ENCODE peak calls at places on chromosomes 1 and 21, in four cellular contexts. M is lower lobe of right lung, I is IMR-90, A is lung. W is an unnamed sample.

GRCh38 chr21:38712076-38712475 is 93.7 kb upstream of the ETS2 start:
- DNase-seq in M (no peak), I (peak; percentile 27), A (no peak), W (peak; percentile 64)

GRCh38 chr21:41207401-41208388 is 39.7 kb downstream of the BACE2 start:
- DNase-seq in M (no peak), I (peak; percentile 86), A (peak; percentile 45), W (peak; percentile 69)

GRCh38 chr21:29490016-29490415 is 191.3 kb downstream of the BACH1 start:
- DNase-seq in M (no peak), I (peak; percentile 62), A (no peak), W (peak; percentile 86)

GRCh38 chr1:208115924-208116614 is 128.1 kb downstream of the PLXNA2 start:
- DNase-seq in M (no peak), I (no peak), A (no peak), W (peak; percentile 23)

GRCh38 chr21:43611598-43612369 is 47.5 kb downstream of the HSF2BP start:
- DNase-seq in M (peak; percentile 71), I (peak; percentile 95), A (peak; percentile 54), W (peak; percentile 89)

GRCh38 chr1:17233675-17234074 is 15.2 kb upstream of the PADI3 start:
- DNase-seq in M (peak; percentile 79), I (peak; percentile 94), A (peak; percentile 38), W (peak; percentile 63)

GRCh38 chr1:157411769-157412168 is 140.5 kb downstream of the FCRL5 start:
- DNase-seq in M (no peak), I (no peak), A (no peak), W (no peak)

GRCh38 chr1:171286032-171286705 is 27.8 kb upstream of the FMO4 start:
- DNase-seq in M (no peak), I (peak; percentile 2), A (no peak), W (peak; percentile 29)

GRCh38 chr1:85361106-85361505 is 84.7 kb upstream of the BCL10 start:
- DNase-seq in M (no peak), I (peak; percentile 87), A (no peak), W (peak; percentile 42)

GRCh38 chr1:161367684-161368398 is at the start of gene CFAP126:
- DNase-seq in M (peak; percentile 75), I (peak; percentile 70), A (peak; percentile 64), W (peak; percentile 95)

GRCh38 chr1:150563340-150564038 is 14.3 kb downstream of the ADAMTSL4 start:
- DNase-seq in M (peak; percentile 82), I (peak; percentile 43), A (peak; percentile 85), W (peak; percentile 51)

GRCh38 chr21:39088831-39089380 is 94.3 kb downstream of the PSMG1 start:
- DNase-seq in M (no peak), I (peak; percentile 82), A (no peak), W (peak; percentile 62)

GRCh38 chr1:235998812-235999211 is 66.1 kb downstream of the NID1 start:
- DNase-seq in M (no peak), I (no peak), A (no peak), W (peak; percentile 36)

GRCh38 chr1:172948457-172948856 is 102.3 kb downstream of the TNFSF18 start:
- DNase-seq in M (no peak), I (peak; percentile 96), A (no peak), W (peak; percentile 68)

GRCh38 chr1:173134029-173134428 is 73.1 kb downstream of the TNFSF4 start:
- DNase-seq in M (no peak), I (peak; percentile 87), A (no peak), W (peak; percentile 74)

GRCh38 chr1:38005195-38006007 is at the start of gene FHL3:
- DNase-seq in M (peak; percentile 74), I (peak; percentile 33), A (peak; percentile 60), W (peak; percentile 55)

GRCh38 chr1:38835230-38835827 is 24.2 kb downstream of the RRAGC start:
- DNase-seq in M (no peak), I (peak; percentile 87), A (no peak), W (peak; percentile 94)

GRCh38 chr1:206506803-206507394 is 432 bp upstream of the RASSF5 start:
- DNase-seq in M (no peak), I (no peak), A (no peak), W (no peak)
- TF ChIP-seq CTCF in M (no peak), I (no peak), A (no peak), W (no peak)

GRCh38 chr1:167910530-167910929 is 3.4 kb downstream of the ADCY10 start:
- DNase-seq in M (no peak), I (no peak), A (no peak), W (peak; percentile 31)

GRCh38 chr1:167909691-167910180 is 4.2 kb downstream of the ADCY10 start:
- DNase-seq in M (no peak), I (no peak), A (no peak), W (no peak)

GRCh38 chr1:167913895-167914502 is at the start of gene ADCY10:
- DNase-seq in M (no peak), I (no peak), A (no peak), W (no peak)

GRCh38 chr1:167911413-167911812 is 2.5 kb downstream of the ADCY10 start:
- DNase-seq in M (no peak), I (no peak), A (no peak), W (no peak)

DNA sequence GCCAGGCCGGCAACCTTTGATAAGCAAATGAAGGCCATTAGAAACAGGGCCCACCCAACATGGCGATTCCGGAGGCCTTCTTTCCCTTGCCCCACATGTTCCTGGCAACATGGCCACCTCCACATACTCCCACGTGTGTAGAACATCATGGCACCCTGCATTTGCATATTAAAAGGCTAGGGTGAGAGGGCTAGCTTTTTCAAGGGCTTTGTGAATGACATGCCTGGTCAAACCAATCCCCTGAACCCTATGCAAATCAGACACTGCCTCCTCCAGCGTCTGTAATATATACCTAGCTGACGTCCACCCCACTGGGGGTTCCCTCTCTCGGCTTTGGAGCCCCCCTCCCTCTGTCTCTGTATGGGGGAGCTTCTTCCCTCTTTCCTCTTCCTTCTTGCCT is 1.6 kb downstream of the ADCY10 start:
- DNase-seq in M (no peak), I (no peak), A (no peak), W (no peak)
- H3K4me3 ChIP-seq in M (no peak overlapping the region), I (no peak overlapping the region), A (no peak overlapping the region), W (no peak overlapping the region)

GRCh38 chr1:155499263-155499662 is 63.3 kb downstream of the ASH1L start:
- DNase-seq in M (no peak), I (peak; percentile 43), A (no peak), W (peak; percentile 24)

GRCh38 chr1:155509064-155509463 is 53.5 kb downstream of the ASH1L start:
- DNase-seq in M (no peak), I (no peak), A (no peak), W (no peak)

GRCh38 chr1:155507960-155508359 is 54.6 kb downstream of the ASH1L start:
- DNase-seq in M (no peak), I (no peak), A (no peak), W (peak; percentile 36)

GRCh38 chr1:155499953-155500621 is 62.5 kb downstream of the ASH1L start:
- DNase-seq in M (no peak), I (no peak), A (no peak), W (peak; percentile 33)

GRCh38 chr1:155504207-155504606 is 58.4 kb downstream of the ASH1L start:
- DNase-seq in M (no peak), I (peak; percentile 42), A (no peak), W (peak; percentile 69)
- TF ChIP-seq CTCF in M (peak; percentile 34), I (peak; percentile 46), A (peak; percentile 1), W (peak; percentile 52)

GRCh38 chr1:9295884-9296283 is 3.2 kb downstream of the SPSB1 start:
- DNase-seq in M (no peak), I (no peak), A (no peak), W (no peak)

GRCh38 chr1:9293512-9294439 is 1.1 kb downstream of the SPSB1 start:
- DNase-seq in M (no peak), I (peak; percentile 48), A (no peak), W (peak; percentile 50)

GRCh38 chr1:9296850-9297249 is 4.2 kb downstream of the SPSB1 start:
- DNase-seq in M (no peak), I (no peak), A (no peak), W (no peak)

GRCh38 chr1:9294440-9294773 is 1.7 kb downstream of the SPSB1 start:
- DNase-seq in M (no peak), I (peak; percentile 96), A (no peak), W (peak; percentile 68)

DNA sequence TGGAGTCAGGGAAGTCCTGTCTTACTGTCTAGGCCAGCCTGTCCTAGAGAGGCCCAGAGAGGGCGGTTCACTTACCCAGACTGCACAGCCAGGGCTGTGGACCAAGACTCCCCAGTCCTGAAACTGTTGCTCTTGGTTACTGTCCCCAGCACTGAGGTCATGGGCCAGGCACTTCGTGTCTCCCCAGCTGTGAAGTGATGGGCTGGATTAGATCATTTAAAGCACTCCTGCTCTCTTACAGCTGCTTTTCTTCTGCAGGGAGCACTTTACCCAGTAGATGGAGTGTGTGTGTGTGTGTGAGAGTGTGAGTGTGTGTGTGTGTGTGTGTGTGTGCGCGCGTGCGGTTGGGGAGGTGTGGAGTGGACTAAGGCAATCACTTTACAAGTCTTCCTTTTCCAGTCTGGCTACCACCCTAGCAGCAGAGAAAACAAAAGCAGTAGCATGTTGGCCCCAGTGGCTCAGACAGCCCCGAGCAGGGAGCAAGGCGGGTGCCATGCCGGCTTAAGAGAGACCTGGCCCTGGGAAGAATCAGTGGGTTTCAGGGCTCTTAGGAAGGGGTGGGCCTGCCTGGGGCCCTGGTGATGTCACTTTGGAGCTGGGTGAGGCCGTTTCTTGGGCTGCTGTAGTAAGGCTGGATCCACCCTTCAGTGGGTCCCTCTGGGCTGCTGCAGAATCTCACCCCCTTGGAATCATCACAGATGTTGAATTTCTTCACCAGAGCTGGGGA is 2.4 kb downstream of the SPSB1 start:
- DNase-seq in M (no peak), I (peak; percentile 76), A (no peak), W (peak; percentile 83)
- H3K4me3 ChIP-seq in M (peak overlapping the region; percentile 88), I (peak overlapping the region; percentile 99), A (no peak overlapping the region), W (peak overlapping the region; percentile 73)

GRCh38 chr1:119308806-119309205 is 59.8 kb upstream of the HAO2 start:
- DNase-seq in M (no peak), I (no peak), A (no peak), W (no peak)
- TF ChIP-seq CTCF in M (no peak), I (no peak), A (no peak), W (no peak)

GRCh38 chr1:26827205-26827604 is 717 bp downstream of the ZDHHC18 start:
- DNase-seq in M (no peak), I (no peak), A (no peak), W (no peak)

GRCh38 chr1:26831059-26831458 is 4.6 kb downstream of the ZDHHC18 start:
- DNase-seq in M (no peak), I (no peak), A (no peak), W (no peak)

GRCh38 chr1:26828352-26829093 is 2.0 kb downstream of the ZDHHC18 start:
- DNase-seq in M (peak; percentile 69), I (no peak), A (no peak), W (no peak)

GRCh38 chr1:26827663-26828062 is 1.2 kb downstream of the ZDHHC18 start:
- DNase-seq in M (no peak), I (no peak), A (no peak), W (no peak)

GRCh38 chr1:26829214-26829911 is 2.9 kb downstream of the ZDHHC18 start:
- DNase-seq in M (no peak), I (no peak), A (no peak), W (no peak)
- H3K4me3 ChIP-seq in M (peak overlapping the region; percentile 8), I (no peak overlapping the region), A (no peak overlapping the region), W (no peak overlapping the region)

W was measured in choroid plexus epithelial cell.